ENCODE peak calls at places on chromosomes 12 and 14, in eight cellular contexts. N, T, S, B, L, H, Z and K are unnamed samples.

GRCh38 chr14:97578982-97579381 is 781.8 kb downstream of the VRK1 start:
- DNase-seq in H (no peak), N (no peak), S (no peak), Z (no peak), T (no peak), B (no peak), L (no peak), K (no peak)

GRCh38 chr14:69288001-69288771 is 28.2 kb downstream of the GALNT16 start:
- DNase-seq in B (peak), S (no peak), N (no peak), T (peak), H (no peak), L (peak), Z (peak), K (no peak)

GRCh38 chr14:26820101-26820500 is 222.3 kb upstream of the NOVA1 start:
- DNase-seq in H (no peak), S (no peak), N (no peak), Z (no peak), T (no peak), B (peak), L (peak), K (no peak)

GRCh38 chr14:35220027-35220676 is 72.0 kb upstream of the PSMA6 start:
- DNase-seq in Z (no peak), H (no peak), B (no peak), S (no peak), N (no peak), T (no peak), L (no peak), K (no peak)

GRCh38 chr12:104846056-104846762 is 111.9 kb downstream of the SLC41A2 start:
- DNase-seq in L (peak), B (peak), N (no peak), T (peak), S (no peak), H (no peak), Z (no peak), K (no peak)

GRCh38 chr12:103819892-103820291 is 21.1 kb downstream of the NT5DC3 start:
- DNase-seq in T (no peak), H (no peak), L (no peak), Z (no peak), B (no peak), S (no peak), N (no peak), K (no peak)

GRCh38 chr14:80136358-80136757 is 74.9 kb downstream of the DIO2 start:
- DNase-seq in Z (peak), B (no peak), N (no peak), L (peak), T (no peak), H (no peak), S (no peak), K (no peak)

GRCh38 chr12:54526800-54527630 is 22.4 kb upstream of the PDE1B start:
- DNase-seq in T (peak), S (peak), H (peak), B (peak), Z (peak), L (peak), N (peak), K (peak)

GRCh38 chr12:80598004-80598606 is 109.3 kb upstream of the MYF6 start:
- DNase-seq in N (no peak), Z (peak), S (no peak), T (peak), H (no peak), L (peak), B (peak), K (no peak)

GRCh38 chr14:25032092-25032784 is 17.7 kb downstream of the STXBP6 start:
- DNase-seq in B (no peak), L (no peak), N (no peak), T (no peak), H (no peak), S (no peak), Z (no peak), K (no peak)

GRCh38 chr12:12387521-12387920 is 30.6 kb downstream of the BORCS5 start:
- DNase-seq in T (peak), B (peak), Z (no peak), S (no peak), N (no peak), L (peak), H (peak), K (no peak)

GRCh38 chr12:11580125-11580751 is 69.2 kb upstream of the ETV6 start:
- DNase-seq in B (peak), Z (no peak), L (peak), H (no peak), S (no peak), T (peak), N (no peak), K (no peak)

GRCh38 chr12:68675098-68675842 is 11.5 kb upstream of the NUP107 start:
- DNase-seq in L (peak), B (no peak), T (peak), H (peak), Z (peak), N (peak), S (no peak), K (no peak)

GRCh38 chr14:103724116-103724515 is 8.5 kb downstream of the ZFYVE21 start:
- DNase-seq in H (no peak), T (peak), S (no peak), L (peak), N (no peak), B (peak), Z (no peak), K (no peak)

GRCh38 chr12:53967451-53968059 is 5.4 kb upstream of the HOXC11 start:
- DNase-seq in T (no peak), L (no peak), Z (no peak), N (no peak), S (no peak), H (no peak), B (no peak), K (no peak)

GRCh38 chr12:44375694-44376093 is 500.4 kb downstream of the NELL2 start:
- DNase-seq in T (no peak), L (no peak), B (no peak), S (no peak), Z (no peak), N (no peak), H (no peak), K (peak)

GRCh38 chr12:121123488-121123887 is 9.2 kb upstream of the P2RX7 start:
- DNase-seq in B (no peak), S (no peak), H (no peak), L (no peak), Z (no peak), N (no peak), T (no peak), K (no peak)

GRCh38 chr14:38546932-38547551 is 291.1 kb upstream of the CLEC14A start:
- DNase-seq in L (no peak), Z (no peak), B (no peak), T (no peak), H (no peak), N (no peak), S (no peak), K (no peak)

GRCh38 chr14:77023001-77023996 is 5.2 kb downstream of the IRF2BPL start:
- DNase-seq in S (no peak), N (no peak), B (peak), H (no peak), T (peak), L (peak), Z (peak), K (no peak)

GRCh38 chr12:54657048-54657696 is 9.0 kb upstream of the DCD start:
- DNase-seq in N (no peak), B (no peak), H (no peak), Z (no peak), T (no peak), S (no peak), L (no peak), K (no peak)

GRCh38 chr14:30559638-30560071 is 697 bp downstream of the G2E3 start:
- DNase-seq in B (peak), T (peak), H (no peak), L (peak), S (no peak), Z (peak), N (no peak), K (peak)

GRCh38 chr14:100871234-100872186 is 32.0 kb downstream of the RTL1 start:
- DNase-seq in T (peak), L (peak), Z (no peak), H (no peak), B (no peak), N (no peak), S (no peak), K (no peak)

GRCh38 chr12:111174283-111175108 is 194.4 kb downstream of the PHETA1 start:
- DNase-seq in H (no peak), N (no peak), B (no peak), Z (peak), S (no peak), T (no peak), L (no peak), K (peak)

GRCh38 chr12:72632286-72632685 is 360.1 kb downstream of the TRHDE start:
- DNase-seq in L (peak), T (no peak), N (no peak), B (no peak), S (no peak), H (no peak), Z (no peak), K (no peak)

GRCh38 chr12:95037906-95038305 is 34.4 kb upstream of the NDUFA12 start:
- DNase-seq in L (peak), B (peak), H (no peak), N (no peak), T (no peak), S (no peak), Z (no peak), K (no peak)

GRCh38 chr14:99432491-99432890 is 48.2 kb downstream of the SETD3 start:
- DNase-seq in S (no peak), B (no peak), L (no peak), H (no peak), Z (peak), T (peak), N (no peak), K (no peak)

GRCh38 chr12:49369723-49370145 is 2.5 kb downstream of the SPATS2 start:
- DNase-seq in L (peak), T (peak), Z (peak), H (no peak), S (no peak), B (peak), N (no peak), K (peak)

GRCh38 chr14:95233702-95234241 is 76.4 kb upstream of the DICER1 start:
- DNase-seq in T (no peak), L (no peak), N (no peak), S (no peak), Z (no peak), H (no peak), B (no peak), K (peak)

GRCh38 chr12:4763549-4763948 is 43.3 kb downstream of the GALNT8 start:
- DNase-seq in L (no peak), B (no peak), T (no peak), Z (peak), S (no peak), N (no peak), H (no peak), K (no peak)

GRCh38 chr14:73787760-73788508 is 63.7 kb upstream of the PTGR2 start:
- DNase-seq in H (no peak), N (no peak), S (no peak), B (peak), Z (peak), T (no peak), L (peak), K (peak)

GRCh38 chr14:103702095-103702494 is 13.2 kb downstream of the XRCC3 start:
- DNase-seq in N (no peak), Z (no peak), T (no peak), L (no peak), S (no peak), H (no peak), B (no peak), K (no peak)

GRCh38 chr14:98008381-98009113 is 1211.4 kb downstream of the VRK1 start:
- DNase-seq in L (no peak), H (no peak), N (no peak), Z (no peak), T (no peak), S (no peak), B (no peak), K (no peak)

GRCh38 chr14:49879683-49880204 is 13.1 kb upstream of the ARF6 start:
- DNase-seq in N (peak), H (peak), S (no peak), Z (peak), B (peak), L (peak), T (peak), K (peak)

GRCh38 chr12:62098131-62098530 is 162.1 kb upstream of the USP15 start:
- DNase-seq in L (no peak), S (no peak), N (no peak), H (no peak), B (no peak), T (no peak), Z (no peak), K (no peak)

GRCh38 chr12:124633269-124633953 is 66.0 kb upstream of the NCOR2 start:
- DNase-seq in T (no peak), B (peak), H (no peak), S (no peak), N (no peak), Z (no peak), L (peak), K (peak)

GRCh38 chr14:104865631-104866441 is 768 bp downstream of the CEP170B start:
- DNase-seq in Z (peak), B (peak), H (no peak), L (peak), N (no peak), S (peak), T (peak), K (no peak)

GRCh38 chr12:64938179-64938578 is 113.7 kb downstream of the TBC1D30 start:
- DNase-seq in L (no peak), B (no peak), S (no peak), T (no peak), Z (no peak), N (no peak), H (no peak), K (no peak)
- TF ChIP-seq CTCF in L (no peak), B (no peak), S (no peak), T (no peak), Z (no peak), N (no peak), H (no peak), K (no peak)

GRCh38 chr14:55921516-55921915 is 196.7 kb upstream of the PELI2 start:
- DNase-seq in N (no peak), H (no peak), Z (no peak), S (no peak), T (no peak), B (no peak), L (no peak), K (no peak)
- TF ChIP-seq CTCF in N (no peak), H (no peak), Z (no peak), S (no peak), T (no peak), B (no peak), L (no peak), K (no peak)

GRCh38 chr12:101792046-101792931 is 38.5 kb downstream of the GNPTAB start:
- DNase-seq in T (no peak), L (no peak), Z (no peak), S (no peak), N (no peak), H (no peak), B (peak), K (no peak)
- TF ChIP-seq CTCF in T (peak), L (peak), Z (peak), S (no peak), N (peak), H (no peak), B (peak), K (peak)

GRCh38 chr12:116955382-116956021 is 44.8 kb downstream of the FBXW8 start:
- DNase-seq in B (peak), H (no peak), L (no peak), S (no peak), N (no peak), T (no peak), Z (no peak), K (peak)
- TF ChIP-seq CTCF in B (no peak), H (no peak), L (no peak), S (no peak), N (no peak), T (no peak), Z (no peak), K (no peak)

DNA sequence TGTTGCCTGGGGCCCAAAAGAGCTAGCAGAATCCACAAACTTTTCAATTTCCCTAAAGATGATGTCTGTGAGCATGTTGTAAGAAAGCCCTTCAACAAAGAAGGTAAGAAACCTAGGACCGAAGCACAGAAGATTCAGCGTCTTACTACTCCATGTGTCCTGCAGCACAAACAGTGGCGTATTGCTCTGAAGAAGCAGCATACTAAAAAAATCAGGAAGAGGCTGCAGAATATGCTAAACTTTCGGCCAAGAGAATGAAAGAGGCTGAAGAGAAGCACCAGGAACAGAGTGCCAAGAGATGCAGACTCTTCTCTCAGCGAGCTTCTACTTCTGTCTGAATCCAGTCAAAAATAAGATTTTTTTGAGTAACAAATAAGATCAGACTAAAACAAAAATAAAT is 100.2 kb upstream of the LRIG3 start:
- DNase-seq in L (no peak), S (no peak), B (no peak), T (peak), Z (no peak), H (no peak), N (no peak), K (no peak)
- TF ChIP-seq CTCF in L (no peak), S (no peak), B (no peak), T (no peak), Z (no peak), H (no peak), N (no peak), K (no peak)

GRCh38 chr14:20656274-20656673 is 14.8 kb upstream of the OR6S1 start:
- DNase-seq in H (no peak), B (no peak), N (no peak), T (no peak), Z (no peak), L (no peak), S (no peak), K (no peak)
- TF ChIP-seq CTCF in H (no peak), B (no peak), N (no peak), T (no peak), Z (no peak), L (no peak), S (no peak), K (no peak)